ENCODE peak calls at places on chromosomes 3 and 15, in four cellular contexts. E is HepG2, D is A549, A is K562. H is an unnamed sample.

GRCh38 chr3:46406786-46407611 is at the start of the genes CCR5AS and CCRL2:
- DNase-seq in E (no peak), D (no peak), A (peak), H (no peak)

GRCh38 chr3:131025500-131025899 is 1.1 kb downstream of the ASTE1 start:
- DNase-seq in E (no peak), D (no peak), A (no peak), H (no peak)

GRCh38 chr3:168995129-168995528 is 668.4 kb downstream of the MECOM start:
- DNase-seq in E (no peak), D (no peak), A (no peak), H (no peak)

GRCh38 chr15:95470529-95470928 is 860.0 kb upstream of the NR2F2 start:
- DNase-seq in E (no peak), D (no peak), A (no peak), H (no peak)

GRCh38 chr3:140433431-140433830 is 244.4 kb upstream of the TRIM42 start:
- DNase-seq in E (no peak), D (no peak), A (no peak), H (no peak)

GRCh38 chr3:31962801-31963205 is 18.3 kb downstream of the OSBPL10 start:
- DNase-seq in E (peak), D (peak), A (no peak), H (no peak)

GRCh38 chr3:135982922-135983581 is 17.5 kb downstream of the PPP2R3A start:
- DNase-seq in E (no peak), D (no peak), A (no peak), H (no peak)

GRCh38 chr15:31292391-31293020 is 34.1 kb upstream of the KLF13 start:
- DNase-seq in E (peak), D (no peak), A (no peak), H (no peak)

GRCh38 chr3:63519426-63519825 is 133.0 kb upstream of the SNTN start:
- DNase-seq in E (no peak), D (no peak), A (no peak), H (no peak)

GRCh38 chr3:13891492-13892073 is 11.7 kb upstream of the WNT7A start:
- DNase-seq in E (no peak), D (no peak), A (peak), H (no peak)

GRCh38 chr3:78941587-78941986 is 826.2 kb downstream of the ROBO1 start:
- DNase-seq in E (no peak), D (peak), A (no peak), H (no peak)

GRCh38 chr3:119444590-119444989 is 18.8 kb downstream of the TMEM39A start:
- DNase-seq in E (no peak), D (no peak), A (no peak), H (no peak)

GRCh38 chr15:89018235-89018634 is 70.0 kb upstream of the ABHD2 start:
- DNase-seq in E (no peak), D (no peak), A (no peak), H (no peak)

GRCh38 chr3:139930201-139930600 is 4.8 kb upstream of the CLSTN2 start:
- DNase-seq in E (no peak), D (no peak), A (no peak), H (no peak)

GRCh38 chr3:140927711-140928110 is 13.9 kb upstream of the SLC25A36 start:
- DNase-seq in E (no peak), D (no peak), A (no peak), H (no peak)

GRCh38 chr3:117447419-117447818 is 737.8 kb downstream of the TUSC7 start:
- DNase-seq in E (no peak), D (no peak), A (no peak), H (no peak)
- TF ChIP-seq NR3C1 in E (no peak), D (no peak), A (no peak), H (no peak)

GRCh38 chr3:61574854-61575253 is 13.5 kb downstream of the PTPRG start:
- DNase-seq in E (no peak), D (no peak), A (no peak), H (no peak)
- TF ChIP-seq NR3C1 in E (no peak), D (no peak), A (no peak), H (no peak)

GRCh38 chr15:68032672-68033071 is 21.4 kb upstream of the PIAS1 start:
- DNase-seq in E (no peak), D (no peak), A (no peak), H (no peak)
- TF ChIP-seq NR3C1 in E (no peak), D (no peak), A (no peak), H (no peak)

GRCh38 chr3:51974277-51974962 is 444 bp upstream of the ABHD14A start:
- DNase-seq in E (no peak), D (no peak), A (peak), H (no peak)

GRCh38 chr3:51977449-51978142 is 2.7 kb downstream of the ABHD14A start:
- DNase-seq in E (no peak), D (no peak), A (no peak), H (no peak)

GRCh38 chr3:51978143-51978502 is 3.3 kb downstream of the ABHD14A start:
- DNase-seq in E (no peak), D (no peak), A (no peak), H (no peak)

GRCh38 chr3:51975857-51976549 is 1.1 kb downstream of the ABHD14A start:
- DNase-seq in E (peak), D (no peak), A (peak), H (peak)

GRCh38 chr3:51974963-51975856 is at the start of gene ABHD14A:
- DNase-seq in E (peak), D (peak), A (peak), H (peak)
- TF ChIP-seq NR3C1 in E (no peak), D (no peak), A (no peak), H (no peak)

DNA sequence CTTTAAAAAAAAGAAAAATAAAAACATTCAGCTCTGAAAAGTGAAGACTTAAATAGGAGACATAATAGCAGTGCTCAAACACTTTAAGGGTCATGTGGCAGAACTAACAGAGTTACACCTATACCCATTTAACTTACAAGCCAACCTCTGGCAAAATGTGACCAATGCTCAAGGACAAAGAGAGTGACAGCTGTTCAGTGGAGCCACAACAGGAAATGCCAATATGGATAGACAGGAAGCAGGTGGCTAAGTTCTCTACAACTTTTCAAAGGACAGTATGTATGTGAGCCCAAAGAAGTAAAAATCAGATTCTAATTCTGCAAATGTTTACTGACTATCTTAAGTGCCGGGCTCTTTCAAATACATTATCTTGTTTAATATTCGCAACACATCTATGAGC is 3.4 kb downstream of the TMCC1 start:
- DNase-seq in E (peak), D (no peak), A (no peak), H (no peak)
- TF ChIP-seq NR3C1 in E (no peak), D (no peak), A (no peak), H (no peak)

GRCh38 chr15:84620626-84621025 is 19.8 kb downstream of the ZSCAN2 start:
- DNase-seq in E (no peak), D (no peak), A (no peak), H (no peak)
- TF ChIP-seq NR3C1 in E (no peak), D (no peak), A (no peak), H (no peak)

DNA sequence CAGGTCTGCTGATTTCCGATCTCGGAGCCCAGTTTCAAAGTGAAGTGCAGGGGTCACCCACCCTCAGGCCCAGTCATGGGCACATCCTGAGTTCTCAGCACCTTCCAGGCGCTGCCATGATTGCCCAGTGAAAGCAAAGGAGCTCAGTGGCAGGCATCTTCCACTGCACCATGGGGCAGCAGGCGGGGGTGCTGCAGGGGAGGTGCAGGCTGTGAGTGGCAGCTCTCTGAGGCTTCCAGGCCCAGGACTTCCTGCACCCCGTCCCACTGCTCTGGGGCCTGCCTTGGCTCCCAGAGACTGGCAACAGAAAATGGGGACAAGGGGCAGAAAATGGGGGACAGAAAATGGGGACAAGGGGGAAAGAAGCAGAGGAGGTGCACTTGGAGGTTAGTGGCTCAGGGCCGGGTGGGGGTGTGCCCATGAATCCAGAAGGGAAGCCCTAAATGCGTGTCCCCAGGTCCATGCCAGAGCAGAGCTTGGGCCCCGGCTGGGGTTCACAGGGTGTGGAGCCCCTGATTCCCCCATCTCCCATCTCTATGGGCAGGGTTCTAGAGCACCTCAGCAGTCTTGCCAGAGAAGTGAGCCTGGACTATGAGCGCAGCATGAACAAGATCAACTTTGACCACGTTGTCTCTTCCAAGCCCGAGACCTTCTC is 28.0 kb downstream of the DNAH1 start:
- DNase-seq in E (no peak), D (no peak), A (no peak), H (no peak)
- TF ChIP-seq NR3C1 in E (no peak), D (no peak), A (no peak), H (no peak)

DNA sequence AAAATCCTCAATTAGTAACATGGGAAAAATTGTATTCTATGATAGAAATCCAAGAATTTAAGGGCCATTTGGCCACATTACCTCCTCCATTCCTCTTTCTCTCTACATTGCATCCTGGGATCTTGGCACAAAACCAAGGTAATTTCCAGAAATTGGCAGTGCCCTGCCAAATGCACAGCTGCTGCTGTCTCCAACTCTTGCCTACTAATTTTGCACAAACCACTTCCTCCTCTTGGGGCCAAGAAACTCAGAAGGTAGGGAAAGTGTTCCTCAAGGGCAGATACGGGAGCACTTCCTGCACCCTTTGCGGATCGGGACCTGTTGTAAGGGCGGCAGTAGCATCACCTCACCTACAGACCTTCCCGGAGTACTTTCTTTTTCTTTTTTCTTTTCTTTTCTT is 57.8 kb downstream of the MAP3K13 start:
- DNase-seq in E (no peak), D (peak), A (no peak), H (no peak)
- TF ChIP-seq NR3C1 in E (no peak), D (no peak), A (no peak), H (no peak)

GRCh38 chr15:48972750-48973503 is 9.2 kb upstream of the SHC4 start:
- DNase-seq in E (no peak), D (no peak), A (no peak), H (no peak)

GRCh38 chr15:48975713-48976419 is 12.1 kb upstream of the SHC4 start:
- DNase-seq in E (peak), D (peak), A (peak), H (peak)

GRCh38 chr15:48974865-48975264 is 11.1 kb upstream of the SHC4 start:
- DNase-seq in E (no peak), D (peak), A (peak), H (no peak)

GRCh38 chr15:48978638-48979037 is 14.9 kb upstream of the SHC4 start:
- DNase-seq in E (no peak), D (no peak), A (no peak), H (no peak)

GRCh38 chr15:48976444-48977088 is 12.8 kb upstream of the SHC4 start:
- DNase-seq in E (peak), D (no peak), A (no peak), H (no peak)
- TF ChIP-seq NR3C1 in E (no peak), D (no peak), A (no peak), H (no peak)